ENCODE peak calls at places on chromosomes 13 and 19, in five cellular contexts. B is non-pigmented ciliary epithelial cell; R is activated T-helper 9 cell treated with anti-CD3 and anti-CD28 coated beads, Interleukin-2, amount 50 U/mL, for 16 hours; A is ELF-1; Z is endodermal cell. G is an unnamed sample.

GRCh38 chr19:23957660-23958281 is 43.1 kb downstream of the ZNF726 start:
- DNase-seq in B (peak; percentile 70), R (no peak), A (peak; percentile 3), Z (no peak), G (peak; percentile 42)

GRCh38 chr13:76832258-76832988 is 53.8 kb downstream of the KCTD12 start:
- DNase-seq in B (no peak), R (no peak), A (no peak), Z (no peak), G (no peak)

GRCh38 chr13:35285677-35286076 is 190.8 kb downstream of the MAB21L1 start:
- DNase-seq in B (no peak), R (no peak), A (no peak), Z (no peak), G (no peak)

GRCh38 chr13:73849292-73849691 is 284.9 kb downstream of the KLF12 start:
- DNase-seq in B (no peak), R (no peak), A (peak; percentile 54), Z (peak; percentile 80), G (peak; percentile 27)

GRCh38 chr19:46745521-46746280 is at the start of gene FKRP:
- DNase-seq in B (no peak), R (peak; percentile 24), A (no peak), Z (peak; percentile 76), G (no peak)

GRCh38 chr19:23991170-23991569 is 76.5 kb downstream of the ZNF726 start:
- DNase-seq in B (peak; percentile 34), R (no peak), A (no peak), Z (no peak), G (no peak)

GRCh38 chr13:113152894-113153809 is 5.3 kb upstream of the PROZ start:
- DNase-seq in B (no peak), R (no peak), A (peak; percentile 75), Z (peak; percentile 87), G (no peak)

GRCh38 chr19:18886972-18887371 is 9.0 kb downstream of the CERS1 start:
- DNase-seq in B (no peak), R (no peak), A (no peak), Z (no peak), G (no peak)

GRCh38 chr19:54477650-54478049 is 4.6 kb upstream of the CDC42EP5 start:
- DNase-seq in B (no peak), R (no peak), A (no peak), Z (no peak), G (no peak)

GRCh38 chr13:110388141-110388943 is 81.3 kb downstream of the COL4A2 start:
- DNase-seq in B (no peak), R (no peak), A (peak; percentile 86), Z (peak; percentile 62), G (no peak)

GRCh38 chr13:88051746-88052482 is 380.7 kb downstream of the SLITRK5 start:
- DNase-seq in B (no peak), R (no peak), A (no peak), Z (peak; percentile 45), G (no peak)

GRCh38 chr13:92991687-92992086 is 234.9 kb upstream of the GPC6 start:
- DNase-seq in B (no peak), R (no peak), A (no peak), Z (no peak), G (no peak)

GRCh38 chr19:2578391-2578826 is 102.5 kb downstream of the GADD45B start:
- DNase-seq in B (no peak), R (no peak), A (peak; percentile 62), Z (peak; percentile 87), G (peak; percentile 38)

GRCh38 chr19:9140159-9140874 is at the start of gene ZNF317:
- DNase-seq in B (peak; percentile 62), R (peak; percentile 82), A (peak; percentile 91), Z (peak; percentile 95), G (peak; percentile 85)

GRCh38 chr19:10618846-10619245 is 6.5 kb upstream of the SLC44A2 start:
- DNase-seq in B (no peak), R (no peak), A (no peak), Z (no peak), G (no peak)

GRCh38 chr19:9834726-9835506 is at the start of gene PIN1:
- DNase-seq in B (peak; percentile 89), R (peak; percentile 98), A (peak; percentile 100), Z (peak; percentile 99), G (peak; percentile 97)

GRCh38 chr13:102774596-102775375 is 1.2 kb upstream of the TEX30 start:
- DNase-seq in B (no peak), R (no peak), A (no peak), Z (no peak), G (no peak)

GRCh38 chr13:113976711-113977684 is 3.1 kb upstream of the C13orf46 start:
- DNase-seq in B (peak; percentile 26), R (no peak), A (no peak), Z (no peak), G (peak; percentile 49)

GRCh38 chr19:49425922-49426592 is 869 bp downstream of the GFY start:
- DNase-seq in B (no peak), R (no peak), A (peak; percentile 89), Z (peak; percentile 96), G (no peak)

GRCh38 chr19:12789098-12789903 is 2.0 kb upstream of the JUNB start:
- DNase-seq in B (no peak), R (no peak), A (no peak), Z (no peak), G (no peak)

GRCh38 chr13:65264066-65264465 is 1966.1 kb downstream of the PCDH9 start:
- DNase-seq in B (no peak), R (no peak), A (no peak), Z (no peak), G (no peak)

GRCh38 chr13:41222259-41222852 is 28.0 kb upstream of the KBTBD7 start:
- DNase-seq in B (no peak), R (peak; percentile 21), A (peak; percentile 25), Z (peak; percentile 88), G (no peak)

GRCh38 chr13:114044486-114044885 is 70.6 kb upstream of the C13orf46 start:
- DNase-seq in B (no peak), R (no peak), A (no peak), Z (no peak), G (peak; percentile 54)

GRCh38 chr19:17340302-17340870 is 3.0 kb downstream of the GTPBP3 start:
- DNase-seq in B (no peak), R (no peak), A (peak; percentile 88), Z (peak; percentile 91), G (no peak)

GRCh38 chr13:102401305-102401704 is 543 bp downstream of the FGF14 start:
- DNase-seq in B (no peak), R (no peak), A (no peak), Z (no peak), G (no peak)

GRCh38 chr19:8306235-8307054 is 1.7 kb downstream of the CD320 start:
- DNase-seq in B (no peak), R (no peak), A (no peak), Z (no peak), G (no peak)

GRCh38 chr13:61777902-61778301 is 362.3 kb upstream of the PCDH20 start:
- DNase-seq in B (no peak), R (no peak), A (no peak), Z (no peak), G (no peak)

GRCh38 chr19:43078311-43078710 is 4.2 kb downstream of the PSG2 start:
- DNase-seq in B (peak; percentile 72), R (no peak), A (no peak), Z (no peak), G (peak; percentile 81)

GRCh38 chr19:47324502-47324901 is 7.5 kb upstream of the C5AR2 start:
- DNase-seq in B (no peak), R (no peak), A (no peak), Z (no peak), G (no peak)

GRCh38 chr13:94345374-94346195 is 133.9 kb downstream of the DCT start:
- DNase-seq in B (no peak), R (no peak), A (no peak), Z (no peak), G (no peak)

GRCh38 chr19:47447470-47448359 is 24.0 kb downstream of the SLC8A2 start:
- DNase-seq in B (no peak), R (peak; percentile 19), A (peak; percentile 98), Z (peak; percentile 99), G (no peak)

GRCh38 chr13:99367663-99368448 is 60.7 kb upstream of the GPR183 start:
- DNase-seq in B (no peak), R (no peak), A (no peak), Z (peak; percentile 55), G (no peak)